ENCODE peak calls at places on chromosomes 13 and 19, in seven cellular contexts. J is body of pancreas, B is IMR-90, E is breast epithelium, G is esophagus squamous epithelium, Z is heart left ventricle, N is Peyer's patch. H is an unnamed sample.

GRCh38 chr19:4811328-4812131 is 20.0 kb downstream of the TICAM1 start:
- DNase-seq in B (peak; percentile 45), J (peak; percentile 88), G (no peak), E (peak; percentile 65), N (peak; percentile 94), Z (peak; percentile 76), H (peak; percentile 93)

GRCh38 chr19:8342684-8343482 is at the start of gene KANK3:
- DNase-seq in G (peak; percentile 65), E (peak; percentile 91), Z (peak; percentile 98), B (peak; percentile 90), N (peak; percentile 97), J (peak; percentile 92), H (peak; percentile 96)

GRCh38 chr13:52405767-52406494 is at the start of gene THSD1:
- DNase-seq in N (peak; percentile 50), G (no peak), E (peak; percentile 39), Z (peak; percentile 86), J (peak; percentile 22), B (peak; percentile 41), H (peak; percentile 89)

GRCh38 chr19:3809881-3810707 is 23.9 kb upstream of the MATK start:
- DNase-seq in B (no peak), J (no peak), E (no peak), Z (no peak), G (no peak), N (peak; percentile 73), H (no peak)

GRCh38 chr19:13881692-13882418 is 4.9 kb downstream of the NANOS3 start:
- DNase-seq in N (peak; percentile 79), Z (peak; percentile 35), E (peak; percentile 57), B (peak; percentile 39), J (no peak), G (no peak), H (peak; percentile 71)

GRCh38 chr19:49150106-49150943 is 4.9 kb downstream of the HRC start:
- DNase-seq in G (no peak), B (peak; percentile 65), E (peak; percentile 76), J (peak; percentile 87), Z (peak; percentile 89), N (peak; percentile 91), H (peak; percentile 91)

GRCh38 chr19:29404951-29405727 is 120.7 kb upstream of the VSTM2B start:
- DNase-seq in N (no peak), E (peak; percentile 27), J (no peak), B (no peak), Z (no peak), G (no peak), H (no peak)

GRCh38 chr13:51243832-51244231 is 21.6 kb downstream of the FAM124A start:
- DNase-seq in J (no peak), Z (no peak), N (no peak), E (no peak), B (no peak), G (no peak), H (no peak)

GRCh38 chr13:101382701-101383100 is 33.6 kb downstream of the NALCN start:
- DNase-seq in E (no peak), G (no peak), Z (no peak), N (no peak), J (no peak), B (no peak), H (no peak)

GRCh38 chr13:41216160-41216559 is 21.8 kb upstream of the KBTBD7 start:
- DNase-seq in E (no peak), J (no peak), G (no peak), B (peak; percentile 82), N (no peak), Z (no peak), H (no peak)
- TF ChIP-seq POLR2A in E (no peak), J (no peak), G (no peak), B (no peak), N (no peak), Z (no peak), H (no peak)

GRCh38 chr19:53485046-53486004 is 17.8 kb downstream of the ZNF813 start:
- DNase-seq in G (no peak), B (no peak), J (no peak), Z (no peak), N (no peak), E (no peak), H (no peak)
- H3K9me3 ChIP-seq in G (peaks cover 85% of the 10 kb centered on the region), B (peaks cover 19% of the 10 kb centered on the region), J (no peaks in the 10 kb centered on the region), Z (peaks cover 15% of the 10 kb centered on the region), N (no peaks in the 10 kb centered on the region), E (peaks cover 52% of the 10 kb centered on the region), H (peaks cover 29% of the 10 kb centered on the region)

GRCh38 chr19:1854542-1855039 is 6.3 kb upstream of the REXO1 start:
- DNase-seq in E (no peak), J (no peak), G (no peak), N (peak; percentile 67), Z (peak; percentile 56), B (no peak), H (no peak)

GRCh38 chr19:1856345-1856697 is 7.1 kb downstream of the KLF16 start:
- DNase-seq in Z (no peak), G (no peak), B (no peak), J (no peak), E (no peak), N (no peak), H (no peak)

GRCh38 chr19:1856698-1857603 is 6.4 kb downstream of the KLF16 start:
- DNase-seq in E (peak; percentile 78), G (no peak), N (peak; percentile 95), J (peak; percentile 74), Z (peak; percentile 86), B (peak; percentile 70), H (peak; percentile 96)

GRCh38 chr19:1855040-1855827 is 7.0 kb upstream of the REXO1 start:
- DNase-seq in B (peak; percentile 85), N (peak; percentile 97), Z (peak; percentile 93), G (peak; percentile 66), J (peak; percentile 67), E (peak; percentile 88), H (peak; percentile 97)

DNA sequence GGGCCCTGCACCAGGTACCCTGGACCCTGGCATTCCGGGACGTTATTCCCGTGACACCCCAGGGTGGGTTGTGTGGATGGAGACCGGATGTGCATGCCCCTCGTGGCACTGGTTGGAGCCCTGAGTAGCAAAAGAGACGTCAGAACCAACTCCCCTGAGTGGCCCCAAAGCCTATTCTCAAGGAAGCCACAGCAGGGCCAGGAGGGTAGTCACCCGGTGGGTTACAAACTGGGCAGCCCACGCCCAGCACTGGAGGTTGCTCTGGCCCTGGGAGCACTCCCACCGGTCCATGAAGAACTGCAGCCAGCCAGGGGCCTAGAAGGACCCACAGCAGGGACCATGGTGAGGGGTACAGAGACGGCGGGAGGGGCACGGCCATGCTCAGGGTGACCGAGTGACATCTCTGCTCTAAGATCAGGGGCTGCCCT is 7.5 kb downstream of the KLF16 start:
- DNase-seq in B (peak; percentile 23), E (no peak), Z (no peak), N (peak; percentile 69), J (no peak), G (no peak), H (no peak)
- TF ChIP-seq POLR2A in B (no peak), E (no peak), Z (no peak), N (no peak), J (no peak), G (no peak), H (no peak)

DNA sequence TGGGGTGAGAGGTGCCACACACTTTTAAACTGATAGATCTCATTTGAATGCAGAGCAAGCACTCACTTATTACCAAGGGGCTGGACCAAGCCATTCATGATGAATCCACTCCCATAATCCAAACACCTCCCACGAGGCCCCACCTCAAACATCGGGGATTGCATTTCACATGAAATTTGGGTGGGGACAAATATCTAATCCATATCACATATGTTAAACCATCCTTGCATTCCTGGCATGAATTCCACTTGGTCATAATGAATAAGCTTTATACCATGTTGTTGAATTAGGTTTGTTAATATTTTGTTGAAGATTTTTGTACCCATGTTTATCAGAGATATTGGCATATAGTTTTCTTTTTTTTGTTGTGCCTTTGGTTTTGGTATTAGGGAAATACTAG is 1198.7 kb upstream of the ATXN8OS start:
- DNase-seq in G (no peak), N (no peak), E (no peak), J (no peak), B (no peak), Z (no peak), H (no peak)
- H3K9me3 ChIP-seq in G (peaks cover 13% of the 10 kb centered on the region), N (no peaks in the 10 kb centered on the region), E (peaks cover 41% of the 10 kb centered on the region), J (no peaks in the 10 kb centered on the region), B (peaks cover 5% of the 10 kb centered on the region), Z (peaks cover 10% of the 10 kb centered on the region), H (peaks cover 26% of the 10 kb centered on the region)

GRCh38 chr19:18865973-18866799 is 29.8 kb downstream of the CERS1 start:
- DNase-seq in E (no peak), Z (peak; percentile 61), B (peak; percentile 36), N (peak; percentile 78), J (peak; percentile 44), G (no peak), H (peak; percentile 64)
- TF ChIP-seq POLR2A in E (no peak), Z (peak; percentile 9), B (no peak), N (no peak), J (no peak), G (no peak), H (no peak)

GRCh38 chr19:56660381-56661105 is 11.0 kb downstream of the ZNF835 start:
- DNase-seq in Z (peak; percentile 17), J (no peak), E (no peak), B (no peak), N (no peak), G (no peak), H (no peak)

GRCh38 chr19:56664511-56664910 is 7.0 kb downstream of the ZNF835 start:
- DNase-seq in E (no peak), B (no peak), G (no peak), Z (no peak), N (no peak), J (no peak), H (no peak)

GRCh38 chr19:56663931-56664500 is 7.5 kb downstream of the ZNF835 start:
- DNase-seq in E (no peak), Z (no peak), N (no peak), J (no peak), B (no peak), G (no peak), H (no peak)

DNA sequence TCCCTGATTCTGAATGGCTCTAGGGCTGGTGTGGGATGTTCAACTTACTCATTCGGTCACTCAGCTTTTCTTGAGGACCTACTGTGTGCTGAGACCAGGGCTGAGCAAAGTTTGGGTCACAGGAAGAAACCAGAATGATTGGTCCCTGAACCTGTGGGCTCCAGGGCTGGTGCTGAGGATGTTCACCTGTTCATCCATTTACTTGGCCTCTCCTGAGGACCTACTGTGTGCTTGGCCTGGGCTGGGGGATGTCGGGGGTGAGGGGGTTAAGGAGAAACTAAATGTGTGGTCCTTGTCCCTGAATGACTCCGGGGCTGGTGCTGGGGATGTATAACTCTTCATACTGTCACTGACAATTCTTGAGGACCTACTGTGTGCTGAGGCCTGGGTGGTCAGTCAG is 10.3 kb downstream of the ZNF835 start:
- DNase-seq in B (no peak), N (no peak), J (no peak), E (no peak), Z (no peak), G (no peak), H (no peak)
- H3K9me3 ChIP-seq in B (peaks cover 51% of the 10 kb centered on the region), N (no peaks in the 10 kb centered on the region), J (no peaks in the 10 kb centered on the region), E (peaks cover 11% of the 10 kb centered on the region), Z (no peaks in the 10 kb centered on the region), G (peaks cover 74% of the 10 kb centered on the region), H (peaks cover 13% of the 10 kb centered on the region)